ENCODE peak calls at places on chromosomes 4 and X, in ten cellular contexts. Q, X, A, W, O, I, H, E, D and S are unnamed samples. For H3K4me1, the result is how much of the 10 kb centered on the place peaks cover.

GRCh38 chrX:39883664-39884063 is 214.1 kb downstream of the BCOR start:
- DNase-seq in A (no peak), W (no peak), O (no peak), Q (no peak), X (no peak), I (no peak), D (no peak), E (no peak), H (no peak), S (no peak)

GRCh38 chrX:48966796-48967579 is 4.7 kb downstream of the KCND1 start:
- DNase-seq in A (no peak), H (no peak), I (no peak), X (no peak), Q (no peak), W (no peak), O (no peak), D (no peak), E (no peak), S (no peak)

GRCh38 chrX:108541286-108541685 is 101.6 kb downstream of the COL4A5 start:
- DNase-seq in A (no peak), I (no peak), H (no peak), Q (no peak), W (no peak), X (no peak), O (peak), E (no peak), D (no peak), S (no peak)

GRCh38 chr4:79319975-79320374 is 5.9 kb downstream of the NAA11 start:
- DNase-seq in A (no peak), I (no peak), D (no peak), E (no peak), O (no peak), X (no peak), H (no peak), W (no peak), Q (no peak), S (no peak)

GRCh38 chr4:147017081-147017480 is 71.4 kb upstream of the TTC29 start:
- DNase-seq in H (no peak), Q (no peak), W (no peak), O (no peak), X (no peak), D (no peak), I (no peak), E (no peak), A (no peak), S (no peak)

GRCh38 chr4:77185681-77186080 is 28.7 kb downstream of the CCNG2 start:
- DNase-seq in Q (no peak), O (no peak), X (no peak), I (no peak), H (no peak), E (no peak), D (no peak), W (no peak), A (no peak), S (no peak)

GRCh38 chr4:7828926-7829325 is 110.7 kb downstream of the AFAP1 start:
- DNase-seq in A (no peak), Q (peak), O (no peak), W (no peak), X (no peak), H (no peak), I (no peak), D (no peak), E (no peak), S (no peak)

GRCh38 chrX:66638591-66639500 is at the start of gene EDA2R:
- DNase-seq in O (peak), H (peak), D (peak), E (no peak), X (no peak), I (no peak), A (peak), W (no peak), Q (peak), S (no peak)

GRCh38 chr4:138982754-138983153 is 32.8 kb upstream of the NOCT start:
- DNase-seq in O (no peak), X (no peak), H (peak), A (no peak), D (no peak), W (no peak), E (no peak), Q (no peak), I (no peak), S (no peak)

GRCh38 chr4:33025236-33025635 is 2305.1 kb downstream of the PCDH7 start:
- DNase-seq in H (no peak), I (no peak), X (no peak), W (no peak), O (no peak), A (no peak), Q (no peak), E (no peak), D (no peak), S (no peak)

GRCh38 chr4:12359420-12359819 is 930.7 kb upstream of the HS3ST1 start:
- DNase-seq in X (no peak), D (no peak), I (no peak), O (peak), H (no peak), W (no peak), E (no peak), A (no peak), Q (no peak), S (no peak)

GRCh38 chr4:145278341-145279121 is 98.1 kb upstream of the OTUD4 start:
- DNase-seq in W (no peak), O (no peak), D (no peak), X (no peak), Q (peak), A (no peak), E (no peak), I (no peak), H (no peak), S (no peak)

GRCh38 chr4:75985116-75985515 is 5.6 kb downstream of the SDAD1 start:
- DNase-seq in X (peak), E (no peak), W (no peak), Q (no peak), D (no peak), I (no peak), H (no peak), A (no peak), O (no peak), S (no peak)

GRCh38 chr4:2320152-2320551 is 58.2 kb upstream of the MXD4 start:
- DNase-seq in H (no peak), Q (no peak), A (no peak), I (no peak), O (no peak), X (peak), E (peak), W (no peak), D (no peak), S (no peak)

GRCh38 chrX:10513974-10514373 is 106.4 kb downstream of the MID1 start:
- DNase-seq in X (no peak), O (no peak), A (no peak), I (no peak), W (no peak), D (no peak), E (no peak), H (no peak), Q (no peak), S (no peak)

GRCh38 chrX:117990438-117990837 is 126.2 kb downstream of the KLHL13 start:
- DNase-seq in X (no peak), A (no peak), E (no peak), W (no peak), O (no peak), D (no peak), I (no peak), Q (no peak), H (no peak), S (no peak)

GRCh38 chrX:115138040-115138439 is 51.2 kb upstream of the RBMXL3 start:
- DNase-seq in E (no peak), O (peak), A (no peak), Q (no peak), X (no peak), H (no peak), W (no peak), D (no peak), I (no peak), S (no peak)

GRCh38 chrX:77451041-77451440 is 3.9 kb downstream of the FGF16 start:
- DNase-seq in Q (peak), W (no peak), D (no peak), O (no peak), H (no peak), A (no peak), E (no peak), I (no peak), X (no peak), S (no peak)

GRCh38 chr4:166064706-166065105 is 191.7 kb downstream of the TLL1 start:
- DNase-seq in X (no peak), A (no peak), W (no peak), I (no peak), O (no peak), H (no peak), D (no peak), Q (no peak), E (no peak), S (no peak)

GRCh38 chr4:83150563-83151330 is 36.2 kb upstream of the PLAC8 start:
- DNase-seq in E (peak), W (no peak), A (no peak), D (no peak), I (no peak), X (no peak), H (no peak), Q (peak), O (no peak), S (no peak)

GRCh38 chrX:102714994-102715393 is 2.7 kb downstream of the GPRASP2 start:
- DNase-seq in E (no peak), A (no peak), W (no peak), O (peak), D (no peak), H (peak), X (no peak), I (no peak), Q (no peak), S (no peak)

GRCh38 chrX:119880552-119881437 is 9.2 kb downstream of the NDUFA1 start:
- DNase-seq in Q (peak), W (no peak), I (peak), D (peak), A (peak), H (no peak), O (peak), E (no peak), X (no peak), S (no peak)

DNA sequence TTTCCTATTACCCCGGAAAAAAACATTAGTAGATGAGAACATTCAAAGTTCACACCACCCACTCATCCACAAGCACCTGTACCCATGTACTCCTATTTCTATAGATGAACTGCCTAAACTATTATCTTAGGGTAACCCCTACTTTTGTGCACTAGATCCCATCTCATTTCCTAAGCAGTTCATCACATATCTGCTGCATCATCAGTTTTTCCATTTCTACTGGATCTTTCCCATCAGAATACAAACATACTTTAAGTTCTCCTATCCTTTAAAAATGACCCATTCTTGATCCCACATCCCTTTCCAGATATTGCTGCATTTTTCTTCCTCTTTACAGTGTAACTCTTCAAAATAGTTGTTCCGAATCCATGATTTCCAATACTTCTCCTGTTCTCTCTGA is 81.0 kb downstream of the PRSS12 start:
- DNase-seq in H (no peak), X (no peak), Q (no peak), W (no peak), O (no peak), I (no peak), E (no peak), A (no peak), D (no peak), S (no peak)
- TF ChIP-seq POLR2AphosphoS5 in H (no peak), X (no peak), Q (no peak), W (no peak), O (no peak), I (no peak), E (no peak), A (no peak), D (no peak), S (no peak)

DNA sequence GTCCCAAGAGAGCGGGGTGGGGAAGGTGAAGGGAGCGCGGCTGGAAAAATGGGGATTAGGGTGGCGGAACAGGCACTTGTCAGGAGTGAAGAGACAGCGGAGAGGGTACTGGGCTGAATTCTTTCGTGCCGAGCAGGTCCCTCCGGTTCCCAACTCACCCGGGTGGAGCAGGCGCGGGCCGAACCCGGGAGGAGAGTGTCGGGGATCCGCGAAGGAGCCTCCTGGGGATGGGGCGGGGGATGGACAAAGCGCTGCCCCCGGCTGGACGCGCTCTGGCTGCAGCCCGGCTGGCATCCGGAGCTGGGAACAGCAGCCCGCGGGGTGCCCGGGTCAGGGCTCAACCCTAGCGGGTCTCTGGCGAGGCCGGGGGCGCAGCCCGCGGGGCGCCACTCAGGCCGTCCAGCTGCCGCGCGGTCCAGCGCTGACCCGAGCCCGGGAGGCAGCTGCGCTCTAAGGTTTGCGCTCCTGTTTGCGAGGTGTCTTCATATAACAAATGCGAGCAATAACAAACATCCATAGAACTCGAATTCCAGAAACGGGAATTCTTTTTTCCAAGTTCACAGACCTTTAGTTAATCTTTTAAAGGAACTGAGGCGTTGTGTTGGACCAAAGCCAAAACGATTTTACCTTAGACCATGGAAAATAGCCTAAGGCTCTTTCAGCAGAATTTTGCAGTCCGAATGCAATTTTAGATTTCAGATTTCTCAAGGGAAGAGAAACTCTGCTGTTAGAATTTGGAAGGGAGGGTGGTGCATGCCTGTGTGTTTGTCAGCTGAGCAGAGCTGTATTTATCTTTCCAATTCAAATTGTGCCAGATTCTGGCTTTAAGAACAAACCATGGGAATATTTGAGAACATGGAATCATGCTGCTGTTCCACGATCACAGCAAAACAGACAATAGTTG is 707 bp downstream of the NPY5R start:
- DNase-seq in A (no peak), H (no peak), O (peak), Q (no peak), E (no peak), I (no peak), D (no peak), X (no peak), W (peak), S (no peak)
- H3K4me3 ChIP-seq in A (peak), H (peak), O (peak), Q (no peak), E (peak), I (no peak), D (no peak), X (peak), W (peak), S (peak)

GRCh38 chr4:70979445-70980008 is 13.9 kb upstream of the DCK start:
- DNase-seq in H (no peak), W (no peak), E (no peak), A (no peak), Q (peak), I (no peak), O (no peak), D (no peak), X (no peak), S (no peak)
- H3K4me1 ChIP-seq in H (under half), W (under half), E (under half), A (under half), Q (under half), I (under half), O (under half), D (under half), X (under half), S (under half)

GRCh38 chr4:163179207-163179606 is 12.5 kb upstream of the NAF1 start:
- DNase-seq in A (no peak), O (no peak), I (no peak), H (no peak), W (no peak), D (no peak), Q (no peak), E (no peak), X (no peak), S (no peak)

GRCh38 chr4:163175971-163176958 is 9.6 kb upstream of the NAF1 start:
- DNase-seq in E (no peak), A (no peak), I (no peak), D (no peak), Q (no peak), H (no peak), O (no peak), X (no peak), W (no peak), S (no peak)

DNA sequence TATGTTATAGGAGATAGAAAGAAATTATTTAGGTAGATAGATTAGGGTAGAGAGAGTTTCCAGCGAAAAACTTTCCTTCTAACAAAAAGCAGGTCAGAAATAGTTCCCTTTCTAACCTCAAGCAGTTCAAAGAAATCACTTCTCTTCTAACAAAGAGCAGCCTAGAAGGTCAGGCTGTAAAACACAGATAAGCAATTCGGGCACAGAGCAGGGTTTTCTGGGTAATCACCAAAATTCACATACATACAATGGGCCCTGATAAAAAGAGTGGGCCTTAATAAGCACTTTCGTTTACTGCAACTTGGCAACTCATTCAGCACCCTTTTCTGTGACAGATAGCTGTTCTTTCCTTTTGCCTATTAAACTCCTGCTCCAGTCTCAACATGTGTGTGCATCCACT is 13.4 kb upstream of the NAF1 start:
- DNase-seq in E (no peak), X (no peak), H (no peak), D (no peak), O (no peak), Q (no peak), W (no peak), A (no peak), I (no peak), S (no peak)
- TF ChIP-seq POLR2AphosphoS5 in E (no peak), X (no peak), H (no peak), D (no peak), O (no peak), Q (no peak), W (no peak), A (no peak), I (no peak), S (no peak)